ENCODE peak calls at places on chromosomes 6 and 20, in ten cellular contexts. W, V, R, Z, H, A, P, X, N and Y are unnamed samples.

GRCh38 chr6:120671519-120671918 is 662.8 kb downstream of the TBC1D32 start:
- DNase-seq in W (no peak), V (no peak), R (no peak), Z (no peak), H (peak; percentile 38), A (peak; percentile 2), P (no peak), X (no peak), N (no peak), Y (no peak)

GRCh38 chr6:157535354-157536217 is 154.6 kb downstream of the ZDHHC14 start:
- DNase-seq in W (peak; percentile 77), V (no peak), R (peak; percentile 33), Z (no peak), H (no peak), A (no peak), P (peak; percentile 75), X (no peak), N (peak; percentile 90), Y (peak; percentile 39)

GRCh38 chr20:62925420-62926228 is 681 bp downstream of the DIDO1 start:
- DNase-seq in W (peak; percentile 75), V (peak; percentile 45), R (peak; percentile 47), Z (peak; percentile 77), H (no peak), A (peak; percentile 46), P (no peak), X (peak; percentile 64), N (no peak), Y (peak; percentile 38)

GRCh38 chr6:760982-761955 is 68.3 kb upstream of the EXOC2 start:
- DNase-seq in W (peak; percentile 4), V (no peak), R (no peak), Z (no peak), H (no peak), A (no peak), P (no peak), X (no peak), N (no peak), Y (no peak)

GRCh38 chr6:129866256-129866655 is 5.1 kb upstream of the TMEM244 start:
- DNase-seq in W (no peak), V (no peak), R (no peak), Z (no peak), H (no peak), A (no peak), P (no peak), X (no peak), N (no peak), Y (no peak)

GRCh38 chr20:62598761-62599194 is 43.5 kb upstream of the SLCO4A1 start:
- DNase-seq in W (no peak), V (peak; percentile 71), R (no peak), Z (no peak), H (no peak), A (no peak), P (no peak), X (no peak), N (no peak), Y (no peak)

GRCh38 chr6:113719545-113719944 is 137.6 kb upstream of the MARCKS start:
- DNase-seq in W (peak; percentile 69), V (no peak), R (no peak), Z (no peak), H (no peak), A (no peak), P (no peak), X (no peak), N (peak; percentile 78), Y (peak; percentile 61)

GRCh38 chr20:57194154-57194553 is 72.3 kb downstream of the BMP7 start:
- DNase-seq in W (no peak), V (no peak), R (no peak), Z (no peak), H (no peak), A (no peak), P (no peak), X (no peak), N (no peak), Y (no peak)

GRCh38 chr6:123803862-123804681 is at the start of gene NKAIN2:
- DNase-seq in W (no peak), V (no peak), R (no peak), Z (peak; percentile 60), H (peak; percentile 69), A (peak; percentile 70), P (no peak), X (no peak), N (no peak), Y (peak; percentile 26)

GRCh38 chr20:62808211-62808865 is 3.7 kb downstream of the OGFR start:
- DNase-seq in W (peak; percentile 72), V (peak; percentile 70), R (peak; percentile 77), Z (peak; percentile 84), H (peak; percentile 78), A (peak; percentile 89), P (no peak), X (peak; percentile 87), N (peak; percentile 25), Y (peak; percentile 86)

GRCh38 chr20:57708694-57709673 is 831 bp downstream of the PMEPA1 start:
- DNase-seq in W (peak; percentile 72), V (no peak), R (peak; percentile 18), Z (peak; percentile 72), H (peak; percentile 39), A (peak; percentile 54), P (no peak), X (no peak), N (no peak), Y (peak; percentile 72)

GRCh38 chr6:106037060-106037459 is 49.1 kb upstream of the PRDM1 start:
- DNase-seq in W (peak; percentile 50), V (no peak), R (no peak), Z (no peak), H (no peak), A (no peak), P (no peak), X (no peak), N (peak; percentile 84), Y (peak; percentile 21)

GRCh38 chr6:162056745-162057144 is 670.8 kb downstream of the PRKN start:
- DNase-seq in W (peak; percentile 81), V (no peak), R (no peak), Z (no peak), H (peak; percentile 11), A (peak; percentile 17), P (peak; percentile 95), X (no peak), N (no peak), Y (peak; percentile 69)

GRCh38 chr20:13166006-13166405 is 55.1 kb upstream of the ISM1 start:
- DNase-seq in W (no peak), V (no peak), R (no peak), Z (no peak), H (no peak), A (no peak), P (no peak), X (no peak), N (no peak), Y (no peak)

GRCh38 chr6:167937948-167938911 is 59.2 kb upstream of the KIF25 start:
- DNase-seq in W (no peak), V (no peak), R (no peak), Z (no peak), H (no peak), A (no peak), P (peak; percentile 31), X (no peak), N (peak; percentile 91), Y (no peak)

GRCh38 chr6:14671261-14671681 is 553.7 kb downstream of the CD83 start:
- DNase-seq in W (peak; percentile 91), V (peak; percentile 65), R (no peak), Z (no peak), H (no peak), A (no peak), P (no peak), X (no peak), N (peak; percentile 97), Y (peak; percentile 47)

GRCh38 chr6:27144740-27145079 is 102.8 kb upstream of the PRSS16 start:
- DNase-seq in W (no peak), V (no peak), R (no peak), Z (no peak), H (no peak), A (no peak), P (no peak), X (no peak), N (no peak), Y (no peak)

GRCh38 chr6:170378502-170378901 is 71.9 kb downstream of the FAM120B start:
- DNase-seq in W (no peak), V (no peak), R (no peak), Z (no peak), H (no peak), A (no peak), P (no peak), X (peak; percentile 69), N (no peak), Y (no peak)